ENCODE peak calls at places on chromosomes 16 and 17, in nine cellular contexts. R is stomach, Y is HepG2, L is heart left ventricle, U is prostate gland, N is NB4, B is endothelial cell of umbilical vein, O is testis, C is Peyer's patch. I is an unnamed sample.

GRCh38 chr17:81196505-81197408 is 26.0 kb downstream of the CEP131 start:
- DNase-seq in R (no peak), Y (no peak), L (no peak), U (no peak), N (no peak), B (peak), O (no peak), C (no peak), I (no peak)

GRCh38 chr16:67396159-67396774 is 3.0 kb upstream of the TPPP3 start:
- DNase-seq in R (peak), Y (peak), L (peak), U (peak), N (peak), B (peak), O (peak), C (no peak), I (peak)

GRCh38 chr16:12744860-12745259 is 58.8 kb downstream of the CPPED1 start:
- DNase-seq in R (no peak), Y (no peak), L (no peak), U (no peak), N (no peak), B (no peak), O (no peak), C (no peak), I (no peak)

GRCh38 chr16:77574867-77575619 is 140.2 kb upstream of the ADAMTS18 start:
- DNase-seq in R (no peak), Y (no peak), L (peak), U (no peak), N (no peak), B (peak), O (no peak), C (no peak), I (no peak)

GRCh38 chr17:27907976-27908558 is 14.9 kb upstream of the LYRM9 start:
- DNase-seq in R (no peak), Y (no peak), L (no peak), U (no peak), N (no peak), B (no peak), O (no peak), C (no peak), I (no peak)

GRCh38 chr17:60909405-60909804 is 231.8 kb downstream of the BCAS3 start:
- DNase-seq in R (no peak), Y (no peak), L (no peak), U (no peak), N (no peak), B (no peak), O (no peak), C (no peak), I (no peak)

GRCh38 chr17:45895304-45895968 is 1.1 kb downstream of the MAPT start:
- DNase-seq in R (no peak), Y (no peak), L (peak), U (no peak), N (no peak), B (peak), O (no peak), C (no peak), I (no peak)

GRCh38 chr16:55566432-55567175 is at the start of gene CAPNS2:
- DNase-seq in R (no peak), Y (no peak), L (no peak), U (no peak), N (peak), B (no peak), O (no peak), C (no peak), I (no peak)

GRCh38 chr16:622920-623280 is 7.9 kb upstream of the WFIKKN1 start:
- DNase-seq in R (no peak), Y (no peak), L (no peak), U (no peak), N (no peak), B (no peak), O (no peak), C (no peak), I (no peak)

GRCh38 chr17:14032234-14032633 is 37.1 kb upstream of the COX10 start:
- DNase-seq in R (no peak), Y (no peak), L (no peak), U (no peak), N (no peak), B (no peak), O (no peak), C (no peak), I (no peak)

GRCh38 chr17:28345420-28346198 is 10.0 kb downstream of the TNFAIP1 start:
- DNase-seq in R (peak), Y (no peak), L (peak), U (no peak), N (no peak), B (peak), O (no peak), C (no peak), I (no peak)

GRCh38 chr16:56409195-56409594 is 16.1 kb downstream of the AMFR start:
- DNase-seq in R (no peak), Y (peak), L (no peak), U (no peak), N (peak), B (no peak), O (no peak), C (no peak), I (no peak)

GRCh38 chr17:2898255-2898926 is 102.2 kb downstream of the RAP1GAP2 start:
- DNase-seq in R (peak), Y (no peak), L (no peak), U (no peak), N (no peak), B (no peak), O (no peak), C (no peak), I (no peak)

GRCh38 chr17:77580956-77581355 is 377.5 kb upstream of the TNRC6C start:
- DNase-seq in R (no peak), Y (no peak), L (no peak), U (no peak), N (no peak), B (no peak), O (no peak), C (no peak), I (no peak)

GRCh38 chr16:19583665-19584300 is 28.3 kb downstream of the VPS35L start:
- DNase-seq in R (peak), Y (peak), L (no peak), U (peak), N (peak), B (peak), O (peak), C (no peak), I (no peak)

GRCh38 chr16:81204794-81205680 is 33.5 kb upstream of the BCO1 start:
- DNase-seq in R (peak), Y (peak), L (no peak), U (no peak), N (peak), B (peak), O (peak), C (no peak), I (no peak)

GRCh38 chr16:16071631-16072244 is 122.3 kb downstream of the ABCC1 start:
- DNase-seq in R (peak), Y (peak), L (peak), U (no peak), N (peak), B (no peak), O (peak), C (no peak), I (no peak)

GRCh38 chr16:26645629-26646028 is 421.1 kb upstream of the C16orf82 start:
- DNase-seq in R (no peak), Y (no peak), L (no peak), U (no peak), N (peak), B (no peak), O (peak), C (no peak), I (no peak)

GRCh38 chr17:45305532-45306087 is 11.2 kb downstream of the MAP3K14 start:
- DNase-seq in R (no peak), Y (no peak), L (no peak), U (no peak), N (no peak), B (no peak), O (no peak), C (no peak), I (no peak)

GRCh38 chr17:68963958-68964357 is 8.8 kb upstream of the ABCA8 start:
- DNase-seq in R (no peak), Y (no peak), L (no peak), U (no peak), N (no peak), B (no peak), O (no peak), C (no peak), I (no peak)

GRCh38 chr16:79589495-79590134 is 10.9 kb downstream of the MAF start:
- DNase-seq in R (no peak), Y (no peak), L (peak), U (no peak), N (no peak), B (no peak), O (peak), C (no peak), I (no peak)

GRCh38 chr17:57861000-57861736 is 11.3 kb upstream of the MRPS23 start:
- DNase-seq in R (peak), Y (peak), L (peak), U (peak), N (peak), B (peak), O (peak), C (peak), I (no peak)

GRCh38 chr17:1227917-1228751 is 42.1 kb upstream of the BHLHA9 start:
- DNase-seq in R (no peak), Y (no peak), L (no peak), U (no peak), N (peak), B (no peak), O (peak), C (peak), I (peak)

GRCh38 chr16:27446721-27447120 is 44.7 kb downstream of the IL21R start:
- DNase-seq in R (no peak), Y (no peak), L (no peak), U (no peak), N (peak), B (no peak), O (no peak), C (peak), I (no peak)

GRCh38 chr17:63911657-63912100 is 621 bp upstream of the CSHL1 start:
- DNase-seq in R (peak), Y (no peak), L (peak), U (no peak), N (peak), B (peak), O (peak), C (peak), I (no peak)

GRCh38 chr17:9937164-9937835 is 32.2 kb upstream of the RCVRN start:
- DNase-seq in R (no peak), Y (no peak), L (peak), U (peak), N (no peak), B (no peak), O (peak), C (no peak), I (peak)

GRCh38 chr17:77553459-77554066 is 404.9 kb upstream of the TNRC6C start:
- DNase-seq in R (no peak), Y (no peak), L (no peak), U (no peak), N (no peak), B (no peak), O (no peak), C (no peak), I (no peak)

GRCh38 chr17:29150191-29150590 is 30.0 kb downstream of the MYO18A start:
- DNase-seq in R (no peak), Y (no peak), L (no peak), U (peak), N (no peak), B (no peak), O (no peak), C (peak), I (no peak)

GRCh38 chr16:20773679-20774078 is 9.9 kb downstream of the ACSM3 start:
- DNase-seq in R (no peak), Y (no peak), L (no peak), U (no peak), N (no peak), B (no peak), O (no peak), C (no peak), I (no peak)

GRCh38 chr17:19766421-19767270 is 18.5 kb upstream of the ALDH3A1 start:
- DNase-seq in R (peak), Y (peak), L (peak), U (peak), N (peak), B (peak), O (peak), C (peak), I (peak)

GRCh38 chr17:74160656-74161500 is 42.6 kb upstream of the RPL38 start:
- DNase-seq in R (no peak), Y (no peak), L (peak), U (no peak), N (no peak), B (no peak), O (no peak), C (no peak), I (no peak)

GRCh38 chr17:82088838-82089722 is 9.0 kb downstream of the FASN start:
- DNase-seq in R (no peak), Y (no peak), L (no peak), U (no peak), N (peak), B (no peak), O (no peak), C (no peak), I (no peak)

DNA sequence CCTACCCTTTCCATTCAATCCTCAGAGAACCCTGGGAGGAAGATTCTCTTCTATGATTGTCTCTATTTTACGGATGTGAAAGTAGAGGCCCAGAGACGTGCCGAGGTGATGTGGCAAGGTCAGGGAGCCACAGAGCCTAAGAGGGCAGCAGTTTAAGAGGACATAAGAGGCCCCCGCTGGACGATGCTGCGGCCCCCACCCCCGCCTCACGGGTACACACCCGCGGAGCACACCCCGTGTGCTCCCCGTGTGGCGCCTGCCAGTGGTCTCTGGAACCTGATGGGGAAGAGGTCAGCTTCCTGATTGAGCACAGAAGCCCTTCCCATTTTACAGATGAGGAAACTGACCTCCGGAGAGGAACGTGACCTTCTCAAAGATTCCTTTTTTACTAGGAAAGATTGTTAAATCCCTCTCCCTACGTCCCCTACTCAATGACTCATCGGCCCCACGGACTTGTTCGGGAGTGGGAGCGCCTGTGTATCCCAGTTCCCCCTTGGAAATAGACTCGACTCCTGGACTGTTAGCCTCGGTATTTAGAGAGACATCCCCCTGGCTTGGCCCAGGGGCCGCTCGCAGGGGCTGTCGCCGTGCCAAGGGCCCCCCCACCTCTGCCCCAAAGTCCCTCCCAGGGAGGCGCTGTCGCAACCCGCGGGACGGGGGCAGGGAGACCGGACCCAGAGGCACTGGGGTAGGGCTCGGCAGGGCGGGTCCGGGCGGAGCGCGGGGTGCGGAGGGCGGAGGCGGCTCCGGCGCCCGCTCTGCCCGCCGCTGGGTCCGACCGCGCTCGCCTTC is at the start of gene ABCC3:
- DNase-seq in R (peak), Y (peak), L (no peak), U (peak), N (peak), B (no peak), O (no peak), C (no peak), I (no peak)
- TF ChIP-seq CTCF in R (no peak), Y (peak), L (no peak), U (no peak), N (no peak), B (no peak), O (no peak), C (no peak), I (no peak)

GRCh38 chr16:49491111-49491670 is 117.6 kb downstream of the C16orf78 start:
- DNase-seq in R (no peak), Y (no peak), L (no peak), U (no peak), N (no peak), B (no peak), O (no peak), C (no peak), I (peak)

GRCh38 chr16:49491736-49492089 is 118.1 kb downstream of the C16orf78 start:
- DNase-seq in R (no peak), Y (no peak), L (peak), U (peak), N (no peak), B (peak), O (peak), C (no peak), I (no peak)

GRCh38 chr16:49492896-49493620 is 119.5 kb downstream of the C16orf78 start:
- DNase-seq in R (no peak), Y (no peak), L (no peak), U (no peak), N (no peak), B (no peak), O (no peak), C (no peak), I (no peak)

GRCh38 chr16:49493836-49494235 is 120.2 kb downstream of the C16orf78 start:
- DNase-seq in R (no peak), Y (no peak), L (no peak), U (no peak), N (no peak), B (no peak), O (no peak), C (no peak), I (no peak)

DNA sequence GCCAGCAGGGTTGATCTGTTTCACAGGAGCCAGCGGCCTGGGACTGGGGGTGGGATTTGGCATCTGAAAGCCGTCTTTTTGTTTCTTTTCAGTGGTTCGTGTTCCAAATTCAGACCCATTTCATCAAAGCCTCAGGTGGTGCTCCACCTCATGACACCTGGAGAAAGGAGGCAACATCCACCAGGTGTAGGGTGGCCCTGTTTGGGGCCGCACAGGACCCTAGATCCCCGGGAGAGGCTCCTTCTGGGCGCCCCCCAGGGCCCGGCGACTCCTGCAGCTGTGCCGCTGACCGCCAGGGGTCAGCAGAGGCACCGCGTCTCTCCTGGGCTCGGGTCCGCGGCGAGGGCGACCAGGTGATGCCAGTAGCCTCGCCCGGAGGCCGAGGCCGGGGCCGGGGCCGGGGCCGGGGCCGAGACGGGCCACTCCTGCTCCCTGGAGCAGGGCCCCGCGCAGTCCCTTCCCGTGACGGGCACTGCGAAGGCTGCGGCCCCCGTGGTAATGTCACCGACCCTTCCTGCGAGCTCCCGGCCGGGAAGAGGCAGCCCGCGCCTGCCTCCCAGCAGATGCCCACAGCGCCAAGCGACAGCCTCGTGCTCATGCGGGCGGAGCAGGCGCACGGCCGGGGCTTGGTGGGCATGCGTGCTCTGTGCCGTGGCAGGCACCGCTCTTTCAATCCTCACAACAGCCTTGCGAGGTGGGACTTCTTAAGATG is 118.6 kb downstream of the C16orf78 start:
- DNase-seq in R (peak), Y (no peak), L (peak), U (peak), N (peak), B (peak), O (peak), C (no peak), I (no peak)
- TF ChIP-seq POLR2A in R (no peak), Y (no peak), L (no peak), U (no peak), N (no peak), B (no peak), O (no peak), C (no peak), I (no peak)

DNA sequence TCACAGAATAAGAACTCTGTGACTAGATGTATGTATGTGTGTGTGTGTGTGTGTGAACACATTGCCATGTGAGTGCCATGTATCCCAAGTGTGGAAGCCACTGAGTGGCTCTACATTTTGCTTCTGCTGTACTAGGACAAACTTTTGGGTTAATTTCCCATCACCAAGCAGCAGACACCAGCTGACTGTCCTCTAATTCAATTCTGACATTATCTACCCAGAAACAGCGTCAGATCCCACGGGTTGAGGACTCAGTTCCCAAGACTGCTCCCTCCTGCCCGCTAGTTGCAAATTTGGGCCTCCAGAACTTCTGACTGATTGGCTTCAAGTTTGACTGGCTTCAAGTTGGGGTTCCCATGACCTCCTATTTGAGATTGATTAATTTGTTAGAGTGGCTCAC is 29.2 kb downstream of the HS3ST2 start:
- DNase-seq in R (no peak), Y (no peak), L (no peak), U (no peak), N (no peak), B (no peak), O (no peak), C (no peak), I (no peak)
- H3K4me3 ChIP-seq in R (no peak), Y (no peak), L (no peak), U (no peak), N (no peak), B (no peak), O (no peak), C (no peak), I (no peak)

DNA sequence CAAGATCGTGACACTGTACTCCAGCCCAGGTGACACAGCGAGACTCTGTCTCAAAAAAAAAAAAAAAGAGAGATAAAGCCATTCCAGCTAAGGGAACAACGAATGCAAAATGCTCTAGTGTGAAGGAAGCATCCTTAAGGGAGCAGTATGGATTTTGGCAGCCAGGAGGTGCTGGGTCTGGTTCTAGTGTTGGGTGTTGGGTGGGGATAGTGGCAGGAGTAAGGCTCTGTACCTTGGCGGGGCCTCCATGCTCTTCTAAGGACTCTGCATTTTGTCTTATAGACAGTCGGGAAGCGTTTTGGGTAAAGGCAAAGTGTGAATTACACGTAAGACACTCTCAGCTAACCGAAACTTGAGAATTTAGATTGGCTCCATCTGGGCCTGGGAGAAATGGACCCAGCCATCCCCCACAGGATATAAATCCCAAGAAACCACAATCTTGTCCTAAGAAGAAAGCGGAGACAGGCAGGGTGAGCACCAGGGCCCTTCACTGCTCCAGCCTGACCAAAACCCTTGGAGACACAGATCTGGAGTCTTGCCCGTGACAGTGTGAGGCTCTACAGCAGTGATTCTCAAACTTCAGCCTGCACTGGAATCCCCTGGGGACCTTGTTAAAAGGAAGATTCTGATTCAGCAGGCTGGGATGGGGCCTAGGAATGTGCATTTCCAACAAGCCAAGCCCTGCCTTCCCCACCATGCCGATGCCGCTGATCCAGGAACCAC is 33.1 kb upstream of the PHB1 start:
- DNase-seq in R (no peak), Y (no peak), L (no peak), U (no peak), N (no peak), B (no peak), O (no peak), C (no peak), I (no peak)
- TF ChIP-seq CTCF in R (no peak), Y (no peak), L (no peak), U (no peak), N (no peak), B (no peak), O (no peak), C (no peak), I (no peak)

GRCh38 chr17:6640536-6641373 is at the start of the genes KIAA0753 and TXNDC17:
- DNase-seq in R (peak), Y (peak), L (peak), U (peak), N (peak), B (peak), O (peak), C (peak), I (peak)
- TF ChIP-seq POLR2A in R (peak), Y (peak), L (peak), U (peak), N (peak), B (peak), O (no peak), C (peak), I (no peak)

GRCh38 chr17:30379303-30380105 is 777 bp downstream of the CPD start:
- DNase-seq in R (peak), Y (no peak), L (peak), U (peak), N (peak), B (peak), O (no peak), C (peak), I (no peak)
- H3K4me3 ChIP-seq in R (peak), Y (peak), L (peak), U (peak), N (peak), B (peak), O (peak), C (peak), I (peak)

GRCh38 chr16:86865866-86866675 is 287.7 kb downstream of the FOXL1 start:
- DNase-seq in R (no peak), Y (no peak), L (peak), U (no peak), N (no peak), B (peak), O (no peak), C (no peak), I (no peak)
- TF ChIP-seq CTCF in R (no peak), Y (no peak), L (peak), U (no peak), N (no peak), B (no peak), O (no peak), C (no peak), I (no peak)

I was measured in lower leg skin.